ENCODE peak calls at places on chromosome 1, in ten cellular contexts. O is AG09309; M is posterior cingulate gyrus; I is astrocyte; P is transverse colon; Q is left ventricle myocardium superior; R is activated naive CD4-positive, alpha-beta T cell treated with anti-CD3 and anti-CD28 coated beads, Interleukin-2, amount 10 ng/mL, durations not matched to agents 7 days and 5 days; W is activated CD8-positive, alpha-beta memory T cell treated with anti-CD3 and anti-CD28 coated beads, Interleukin-2, amount 50 U/mL, for 48 hours; U is lower lobe of right lung; Z is lung. L is an unnamed sample.

GRCh38 chr1:92960395-92961130 is 699 bp downstream of the DIPK1A start:
- DNase-seq in P (peak), Z (peak), R (peak), I (peak), U (peak), M (peak), O (peak), Q (peak), W (peak), L (peak)

GRCh38 chr1:40495315-40495903 is 13.2 kb upstream of the EXO5 start:
- DNase-seq in P (no peak), U (no peak), R (no peak), Q (no peak), M (no peak), I (peak), Z (no peak), W (no peak), O (no peak), L (no peak)

GRCh38 chr1:15949453-15950245 is 26.3 kb downstream of the ZBTB17 start:
- DNase-seq in M (peak), Q (peak), P (peak), I (peak), W (peak), O (peak), R (peak), U (peak), Z (peak), L (peak)

GRCh38 chr1:26500488-26501175 is 28.4 kb downstream of the HMGN2 start:
- DNase-seq in O (no peak), Q (peak), M (peak), I (peak), Z (peak), U (peak), P (peak), R (peak), W (peak), L (peak)

GRCh38 chr1:87473203-87473661 is 144.6 kb downstream of the LMO4 start:
- DNase-seq in U (no peak), Q (no peak), I (peak), W (no peak), P (no peak), Z (no peak), M (no peak), O (no peak), R (no peak), L (peak)

GRCh38 chr1:241627453-241628329 is 12.5 kb downstream of the CHML start:
- DNase-seq in M (no peak), R (peak), Z (no peak), P (peak), I (peak), W (no peak), Q (no peak), U (no peak), O (peak), L (peak)

GRCh38 chr1:179124866-179125265 is 43.0 kb downstream of the TOR3A start:
- DNase-seq in R (no peak), M (no peak), O (no peak), U (no peak), W (no peak), Z (no peak), P (no peak), Q (no peak), I (peak), L (no peak)

GRCh38 chr1:38274974-38275373 is 228.4 kb upstream of the POU3F1 start:
- DNase-seq in Q (no peak), Z (no peak), U (no peak), O (no peak), I (peak), R (no peak), P (no peak), M (no peak), W (no peak), L (peak)

GRCh38 chr1:41887365-41887764 is 31.4 kb downstream of the HIVEP3 start:
- DNase-seq in Q (no peak), O (no peak), W (no peak), P (no peak), U (no peak), I (no peak), M (no peak), Z (peak), R (no peak), L (no peak)

GRCh38 chr1:184408580-184408979 is 21.8 kb downstream of the C1orf21 start:
- DNase-seq in R (no peak), U (no peak), Z (no peak), M (no peak), Q (no peak), I (no peak), O (no peak), P (no peak), W (no peak), L (no peak)

GRCh38 chr1:160471253-160471652 is 51.8 kb downstream of the SLAMF6 start:
- DNase-seq in R (no peak), Q (no peak), M (no peak), U (no peak), Z (no peak), P (no peak), O (no peak), I (no peak), W (no peak), L (no peak)

GRCh38 chr1:239125027-239125426 is 261.3 kb upstream of the CHRM3 start:
- DNase-seq in Q (no peak), Z (no peak), U (no peak), O (peak), M (no peak), I (peak), W (no peak), P (no peak), R (no peak), L (no peak)

GRCh38 chr1:157000686-157001085 is 44.9 kb downstream of the ARHGEF11 start:
- DNase-seq in U (no peak), Q (no peak), W (no peak), R (no peak), Z (no peak), O (no peak), I (peak), P (no peak), M (no peak), L (no peak)

GRCh38 chr1:5915587-5916571 is 76.3 kb downstream of the NPHP4 start:
- DNase-seq in Z (no peak), W (peak), Q (no peak), O (no peak), M (no peak), I (peak), U (no peak), P (no peak), R (peak), L (peak)

GRCh38 chr1:230139306-230139705 is 72.3 kb downstream of the GALNT2 start:
- DNase-seq in O (no peak), Q (no peak), W (no peak), M (no peak), I (no peak), P (no peak), Z (no peak), U (no peak), R (no peak), L (no peak)

GRCh38 chr1:50371749-50372148 is 51.5 kb downstream of the DMRTA2 start:
- DNase-seq in Z (no peak), U (no peak), Q (no peak), O (no peak), M (no peak), W (no peak), I (no peak), R (no peak), P (no peak), L (no peak)

GRCh38 chr1:12435639-12436344 is 182.2 kb downstream of the DHRS3 start:
- DNase-seq in R (peak), W (no peak), O (no peak), I (peak), U (no peak), Q (no peak), Z (no peak), M (no peak), P (no peak), L (no peak)

GRCh38 chr1:204295666-204296065 is 64.1 kb downstream of the PLEKHA6 start:
- DNase-seq in I (no peak), R (no peak), P (peak), Q (no peak), M (no peak), Z (no peak), O (no peak), W (no peak), U (no peak), L (no peak)

GRCh38 chr1:27471476-27471875 is 18.5 kb downstream of the WASF2 start:
- DNase-seq in R (no peak), Q (no peak), I (no peak), Z (no peak), U (no peak), O (no peak), P (no peak), M (no peak), W (no peak), L (no peak)

GRCh38 chr1:2199042-2199810 is 4.7 kb upstream of the FAAP20 start:
- DNase-seq in Q (peak), P (peak), O (peak), U (peak), R (peak), I (peak), Z (peak), M (peak), W (peak), L (peak)

GRCh38 chr1:232292818-232293217 is 337.1 kb downstream of the SIPA1L2 start:
- DNase-seq in M (no peak), Z (no peak), I (no peak), W (no peak), U (no peak), R (no peak), O (no peak), Q (no peak), P (no peak), L (no peak)

GRCh38 chr1:201318504-201319340 is 35.4 kb downstream of the PKP1 start:
- DNase-seq in P (no peak), U (no peak), W (no peak), M (no peak), Z (no peak), O (no peak), I (no peak), Q (no peak), R (no peak), L (no peak)

GRCh38 chr1:235675152-235675890 is 25.7 kb upstream of the GNG4 start:
- DNase-seq in U (no peak), M (no peak), W (no peak), R (no peak), Z (no peak), Q (no peak), O (no peak), I (no peak), P (no peak), L (peak)

GRCh38 chr1:6378096-6378746 is 15.3 kb downstream of the ACOT7 start:
- DNase-seq in Z (no peak), P (no peak), W (no peak), M (no peak), R (no peak), I (no peak), Q (no peak), U (no peak), O (no peak), L (no peak)

GRCh38 chr1:46137901-46138300 is 5.5 kb upstream of the PIK3R3 start:
- DNase-seq in Z (no peak), Q (no peak), W (no peak), U (no peak), M (no peak), I (peak), P (no peak), O (peak), R (no peak), L (no peak)

GRCh38 chr1:37817481-37817880 is 9.5 kb upstream of the YRDC start:
- DNase-seq in U (no peak), Z (no peak), Q (peak), R (no peak), M (peak), O (no peak), P (no peak), W (peak), I (no peak), L (peak)

GRCh38 chr1:59007820-59008598 is 224.2 kb upstream of the JUN start:
- DNase-seq in P (no peak), I (peak), O (no peak), M (no peak), Z (no peak), R (peak), W (no peak), U (no peak), Q (no peak), L (no peak)

GRCh38 chr1:234437423-234438171 is 41.4 kb downstream of the TARBP1 start:
- DNase-seq in U (no peak), M (no peak), O (no peak), W (no peak), I (peak), Z (no peak), R (no peak), P (no peak), Q (peak), L (no peak)

GRCh38 chr1:156838972-156839371 is 19.9 kb downstream of the INSRR start:
- DNase-seq in U (no peak), P (no peak), I (no peak), O (no peak), Z (no peak), Q (peak), W (no peak), R (peak), M (no peak), L (peak)

L was measured in hepatocyte.